ENCODE peak calls at places on chromosomes 6 and 20, in five cellular contexts. B is thoracic aorta, P is heart right ventricle, K is tibial artery, F is ovary. M is an unnamed sample. For H3K36me3, the result is how much of the 10 kb centered on the place peaks cover.

GRCh38 chr20:62595491-62595890 is 46.8 kb upstream of the SLCO4A1 start:
- DNase-seq in B (no peak), P (peak), K (no peak), F (peak), M (peak)

GRCh38 chr6:114342826-114343781 is at the start of gene HS3ST5:
- DNase-seq in B (no peak), P (peak), K (peak), F (no peak), M (no peak)

GRCh38 chr6:111793711-111794111 is 79.5 kb downstream of the FYN start:
- DNase-seq in B (no peak), P (no peak), K (no peak), F (no peak), M (no peak)

GRCh38 chr6:138833819-138834539 is 38.1 kb downstream of the ECT2L start:
- DNase-seq in B (no peak), P (peak), K (no peak), F (peak), M (peak)

GRCh38 chr20:44692932-44693476 is 22.2 kb upstream of the CCN5 start:
- DNase-seq in B (peak), P (peak), K (peak), F (peak), M (peak)

GRCh38 chr6:80179691-80180090 is 73.2 kb downstream of the BCKDHB start:
- DNase-seq in B (no peak), P (no peak), K (no peak), F (no peak), M (no peak)

GRCh38 chr20:49505518-49505917 is 23.1 kb upstream of the KCNB1 start:
- DNase-seq in B (no peak), P (peak), K (no peak), F (peak), M (peak)

GRCh38 chr6:45637056-45637455 is 259.3 kb upstream of the SUPT3H start:
- DNase-seq in B (no peak), P (no peak), K (no peak), F (no peak), M (no peak)

GRCh38 chr6:122563364-122564052 is 46.7 kb upstream of the PKIB start:
- DNase-seq in B (no peak), P (no peak), K (no peak), F (no peak), M (no peak)

GRCh38 chr6:53557005-53557715 is 12.3 kb upstream of the GCLC start:
- DNase-seq in B (no peak), P (no peak), K (no peak), F (no peak), M (no peak)

GRCh38 chr6:109381007-109381746 is 1.1 kb downstream of the CD164 start:
- DNase-seq in B (no peak), P (no peak), K (no peak), F (no peak), M (no peak)

GRCh38 chr20:51828762-51829161 is 26.4 kb upstream of the SALL4 start:
- DNase-seq in B (no peak), P (no peak), K (no peak), F (no peak), M (no peak)

GRCh38 chr20:32523613-32524218 is 61.4 kb downstream of the NOL4L start:
- DNase-seq in B (no peak), P (no peak), K (no peak), F (no peak), M (no peak)

GRCh38 chr6:158517581-158517980 is 42.3 kb upstream of the TMEM181 start:
- DNase-seq in B (no peak), P (no peak), K (no peak), F (no peak), M (no peak)

GRCh38 chr20:48164566-48165400 is 379.5 kb upstream of the SULF2 start:
- DNase-seq in B (no peak), P (no peak), K (no peak), F (no peak), M (no peak)

GRCh38 chr6:101086473-101086872 is 205.3 kb upstream of the ASCC3 start:
- DNase-seq in B (no peak), P (no peak), K (no peak), F (no peak), M (no peak)

GRCh38 chr6:161222706-161223234 is 51.1 kb downstream of the AGPAT4 start:
- DNase-seq in B (no peak), P (no peak), K (no peak), F (no peak), M (no peak)

GRCh38 chr6:13872681-13873080 is 52.1 kb upstream of the RNF182 start:
- DNase-seq in B (no peak), P (no peak), K (no peak), F (no peak), M (no peak)

GRCh38 chr6:34696189-34696738 is 303 bp downstream of the ILRUN start:
- DNase-seq in B (no peak), P (no peak), K (peak), F (no peak), M (no peak)

GRCh38 chr6:22886881-22887581 is 317.7 kb downstream of the HDGFL1 start:
- DNase-seq in B (no peak), P (no peak), K (no peak), F (no peak), M (no peak)

GRCh38 chr6:38021029-38021428 is 201.5 kb downstream of the ZFAND3 start:
- DNase-seq in B (no peak), P (no peak), K (no peak), F (no peak), M (no peak)

GRCh38 chr6:149451361-149452061 is 33.3 kb downstream of the ZC3H12D start:
- DNase-seq in B (no peak), P (no peak), K (peak), F (no peak), M (no peak)

GRCh38 chr6:31888281-31889258 is 8.9 kb downstream of the EHMT2 start:
- DNase-seq in B (no peak), P (no peak), K (no peak), F (no peak), M (no peak)

GRCh38 chr6:166145751-166146150 is 21.9 kb downstream of the TBXT start:
- DNase-seq in B (no peak), P (no peak), K (no peak), F (no peak), M (no peak)

GRCh38 chr6:36676142-36677058 is 2.1 kb upstream of the CDKN1A start:
- DNase-seq in B (no peak), P (no peak), K (no peak), F (no peak), M (no peak)

GRCh38 chr6:27178001-27178730 is 69.3 kb upstream of the PRSS16 start:
- DNase-seq in B (no peak), P (peak), K (peak), F (peak), M (peak)

GRCh38 chr6:136318676-136319075 is 29.0 kb upstream of the BCLAF1 start:
- DNase-seq in B (no peak), P (no peak), K (no peak), F (no peak), M (no peak)

GRCh38 chr6:2237001-2237400 is 8.4 kb downstream of the GMDS start:
- DNase-seq in B (no peak), P (no peak), K (no peak), F (no peak), M (no peak)

GRCh38 chr6:96907498-96907897 is 9.8 kb upstream of the NDUFAF4 start:
- DNase-seq in B (no peak), P (no peak), K (no peak), F (no peak), M (no peak)

GRCh38 chr6:15827492-15828255 is 164.8 kb upstream of the DTNBP1 start:
- DNase-seq in B (no peak), P (peak), K (no peak), F (no peak), M (no peak)

GRCh38 chr6:24959333-24959732 is 23.6 kb upstream of the RIPOR2 start:
- DNase-seq in B (no peak), P (no peak), K (no peak), F (no peak), M (no peak)
- H3K27ac ChIP-seq in B (no peak), P (no peak), K (no peak), F (no peak), M (no peak)

GRCh38 chr6:19399406-19399805 is 437.8 kb upstream of the ID4 start:
- DNase-seq in B (no peak), P (no peak), K (no peak), F (peak), M (peak)
- TF ChIP-seq CTCF in B (no peak), P (no peak), K (no peak), F (no peak), M (no peak)

GRCh38 chr20:4889446-4889845 is 111.9 kb downstream of the SLC23A2 start:
- DNase-seq in B (no peak), P (no peak), K (no peak), F (no peak), M (no peak)
- H3K36me3 ChIP-seq in B (under half), P (under half), K (under half), F (under half), M (under half)

DNA sequence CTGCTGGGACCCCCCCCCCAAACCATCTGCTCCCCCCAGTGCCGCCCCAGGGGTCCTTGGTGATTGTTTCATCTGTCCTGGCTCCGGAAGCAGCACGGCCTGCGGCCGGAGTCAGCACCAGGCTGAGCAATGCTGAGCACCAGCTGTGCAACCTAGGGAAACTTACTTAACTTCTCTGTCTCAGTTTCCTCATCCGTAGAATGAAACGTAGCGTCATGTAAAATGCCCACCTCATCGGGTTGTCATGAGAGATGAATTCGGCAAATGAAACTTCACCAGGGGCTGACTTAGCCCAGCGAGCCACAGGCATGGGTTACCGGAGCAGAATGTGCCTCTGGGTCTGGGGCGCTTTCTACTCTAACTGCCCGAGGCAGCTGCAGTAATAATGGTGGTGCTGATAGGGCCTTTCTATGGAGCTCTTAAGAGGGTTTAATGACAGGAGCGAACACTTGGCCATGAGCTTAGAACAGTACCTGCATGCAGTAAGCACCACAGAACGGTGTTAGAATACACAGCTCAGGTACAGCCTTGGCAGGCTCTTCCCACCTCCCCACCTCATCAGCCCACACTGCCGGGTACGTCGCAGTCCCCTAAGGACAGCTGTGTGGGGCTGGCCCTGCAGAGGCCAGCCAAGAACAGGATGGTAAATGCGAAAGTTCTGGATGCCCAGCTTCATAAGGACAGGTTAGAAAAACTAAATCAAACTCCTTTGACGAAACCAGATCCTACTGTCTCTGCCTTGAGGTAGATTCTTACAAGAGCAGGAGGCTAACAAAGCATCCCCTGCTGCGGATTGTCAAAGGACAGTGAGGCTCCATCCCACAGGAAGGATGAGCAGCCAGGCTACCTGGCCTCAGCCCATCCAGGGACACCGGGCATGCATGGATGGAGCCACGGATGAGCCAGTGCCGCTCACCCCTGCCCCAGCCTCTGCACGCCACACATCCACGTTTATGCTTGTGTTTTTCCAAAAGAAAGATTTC is 1.5 kb downstream of the THBS2 start:
- DNase-seq in B (no peak), P (no peak), K (peak), F (no peak), M (no peak)
- H3K27ac ChIP-seq in B (peak), P (peak), K (peak), F (peak), M (peak)

DNA sequence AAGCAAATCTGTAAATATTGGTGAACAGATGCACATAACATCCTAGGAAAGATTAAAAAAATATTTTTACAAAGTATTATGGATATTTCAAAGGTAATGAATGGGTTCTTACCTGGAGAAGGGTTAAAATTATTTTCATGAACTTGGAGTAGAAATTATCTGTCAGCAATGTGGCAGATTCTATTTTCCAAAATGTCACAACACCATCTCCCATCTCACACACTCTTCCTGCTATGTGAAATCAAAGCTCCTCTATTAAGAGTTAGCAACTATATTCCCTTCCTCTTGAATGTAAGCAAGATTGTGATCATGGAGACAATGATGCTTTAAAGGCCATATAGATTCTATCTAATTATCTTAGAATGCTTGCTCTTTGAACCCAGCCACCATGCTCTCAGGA is 304.5 kb downstream of the EYS start:
- DNase-seq in B (no peak), P (no peak), K (no peak), F (no peak), M (no peak)
- TF ChIP-seq CTCF in B (no peak), P (no peak), K (no peak), F (no peak), M (no peak)

GRCh38 chr20:4788314-4788713 is 66.6 kb downstream of the PRND start:
- DNase-seq in B (no peak), P (no peak), K (no peak), F (no peak), M (no peak)
- H3K36me3 ChIP-seq in B (under half), P (half or more), K (under half), F (under half), M (under half)

GRCh38 chr20:58570181-58570859 is 55.1 kb upstream of the APCDD1L start:
- DNase-seq in B (no peak), P (no peak), K (no peak), F (peak), M (no peak)
- H3K27ac ChIP-seq in B (no peak), P (no peak), K (peak), F (no peak), M (peak)

DNA sequence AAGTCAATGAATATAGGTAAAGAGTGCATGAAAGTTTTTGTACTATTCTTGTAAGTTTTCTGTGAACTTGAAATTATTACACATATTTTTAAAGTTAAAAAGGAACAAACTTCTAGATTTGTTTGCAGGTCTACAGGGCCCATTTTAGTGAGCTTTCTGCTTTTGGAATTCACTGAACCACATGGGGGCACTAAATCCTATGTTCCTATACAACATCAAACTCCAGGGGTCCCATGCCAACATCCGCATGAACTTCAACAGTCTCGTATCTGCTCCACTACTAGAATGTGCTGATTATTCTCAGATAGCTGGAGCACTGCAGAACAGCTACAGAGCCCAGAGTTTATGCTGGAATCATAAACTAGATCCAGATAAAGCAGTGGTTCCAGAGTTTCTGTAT is 347.9 kb upstream of the SPTLC3 start:
- DNase-seq in B (peak), P (no peak), K (no peak), F (no peak), M (peak)
- TF ChIP-seq CTCF in B (peak), P (no peak), K (peak), F (no peak), M (no peak)

GRCh38 chr6:99446076-99446475 is 21.0 kb upstream of the PNISR start:
- DNase-seq in B (no peak), P (no peak), K (no peak), F (no peak), M (no peak)
- H3K36me3 ChIP-seq in B (under half), P (under half), K (under half), F (under half), M (under half)

M was measured in uterus.